ENCODE peak calls at places on chromosomes 3 and 15, in five cellular contexts. One of them, this sample, is unnamed. For H3K4me1, the result is how much of the 10 kb centered on the place peaks cover.

GRCh38 chr15:93209690-93210425 is 120.8 kb upstream of the RGMA start:
- DNase-seq in pancreas: no peak
- DNase-seq in mesendoderm: peak
- DNase-seq in fibroblast of lung: no peak
- DNase-seq in right atrium auricular region: no peak
- DNase-seq in this sample: no peak

GRCh38 chr15:85592148-85592547 is 202.6 kb downstream of the KLHL25 start:
- DNase-seq in mesendoderm: no peak
- DNase-seq in pancreas: no peak
- DNase-seq in fibroblast of lung: peak
- DNase-seq in right atrium auricular region: no peak
- DNase-seq in this sample: no peak

GRCh38 chr15:86892774-86893449 is 813.2 kb downstream of the AGBL1 start:
- DNase-seq in fibroblast of lung: no peak
- DNase-seq in pancreas: no peak
- DNase-seq in right atrium auricular region: no peak
- DNase-seq in mesendoderm: peak
- DNase-seq in this sample: peak

GRCh38 chr15:36557364-36557763 is 22.1 kb upstream of the CDIN1 start:
- DNase-seq in right atrium auricular region: no peak
- DNase-seq in mesendoderm: no peak
- DNase-seq in pancreas: no peak
- DNase-seq in fibroblast of lung: no peak
- DNase-seq in this sample: no peak

GRCh38 chr15:36161781-36162212 is 417.6 kb upstream of the CDIN1 start:
- DNase-seq in pancreas: no peak
- DNase-seq in right atrium auricular region: peak
- DNase-seq in fibroblast of lung: peak
- DNase-seq in mesendoderm: peak
- DNase-seq in this sample: no peak

GRCh38 chr15:101022306-101022705 is 103.1 kb downstream of the LRRK1 start:
- DNase-seq in mesendoderm: no peak
- DNase-seq in fibroblast of lung: no peak
- DNase-seq in pancreas: no peak
- DNase-seq in right atrium auricular region: peak
- DNase-seq in this sample: no peak

GRCh38 chr3:169694117-169694516 is 30.6 kb upstream of the MECOM start:
- DNase-seq in fibroblast of lung: peak
- DNase-seq in mesendoderm: peak
- DNase-seq in pancreas: no peak
- DNase-seq in right atrium auricular region: no peak
- DNase-seq in this sample: no peak

GRCh38 chr3:25281041-25281842 is 146.8 kb upstream of the RARB start:
- DNase-seq in mesendoderm: peak
- DNase-seq in fibroblast of lung: no peak
- DNase-seq in pancreas: no peak
- DNase-seq in right atrium auricular region: no peak
- DNase-seq in this sample: no peak

GRCh38 chr3:59094446-59094845 is 44.6 kb upstream of the CFAP20DC start:
- DNase-seq in right atrium auricular region: no peak
- DNase-seq in mesendoderm: no peak
- DNase-seq in pancreas: no peak
- DNase-seq in fibroblast of lung: no peak
- DNase-seq in this sample: no peak

GRCh38 chr15:75204340-75205063 is 2.8 kb downstream of the C15orf39 start:
- DNase-seq in pancreas: peak
- DNase-seq in right atrium auricular region: peak
- DNase-seq in fibroblast of lung: peak
- DNase-seq in mesendoderm: peak
- DNase-seq in this sample: peak

GRCh38 chr15:52191207-52191606 is at the start of gene GNB5:
- DNase-seq in mesendoderm: peak
- DNase-seq in fibroblast of lung: no peak
- DNase-seq in pancreas: no peak
- DNase-seq in right atrium auricular region: no peak
- DNase-seq in this sample: no peak

GRCh38 chr3:4722103-4722502 is 229.0 kb downstream of the ITPR1 start:
- DNase-seq in fibroblast of lung: peak
- DNase-seq in right atrium auricular region: no peak
- DNase-seq in pancreas: no peak
- DNase-seq in mesendoderm: peak
- DNase-seq in this sample: peak

GRCh38 chr3:132803889-132804288 is 81.7 kb upstream of the NPHP3 start:
- DNase-seq in right atrium auricular region: no peak
- DNase-seq in mesendoderm: peak
- DNase-seq in fibroblast of lung: no peak
- DNase-seq in pancreas: no peak
- DNase-seq in this sample: no peak

GRCh38 chr15:66369773-66370651 is 13.5 kb upstream of the TIPIN start:
- DNase-seq in pancreas: no peak
- DNase-seq in mesendoderm: peak
- DNase-seq in right atrium auricular region: no peak
- DNase-seq in fibroblast of lung: peak
- DNase-seq in this sample: no peak

GRCh38 chr3:129058441-129059194 is 2.0 kb upstream of the GP9 start:
- DNase-seq in right atrium auricular region: no peak
- DNase-seq in pancreas: no peak
- DNase-seq in mesendoderm: no peak
- DNase-seq in fibroblast of lung: no peak
- DNase-seq in this sample: no peak

GRCh38 chr3:18237251-18238005 is 187.7 kb downstream of the SATB1 start:
- DNase-seq in fibroblast of lung: peak
- DNase-seq in right atrium auricular region: no peak
- DNase-seq in mesendoderm: peak
- DNase-seq in pancreas: no peak
- DNase-seq in this sample: no peak

GRCh38 chr3:128319741-128320141 is 146.9 kb downstream of the DNAJB8 start:
- DNase-seq in fibroblast of lung: no peak
- DNase-seq in mesendoderm: no peak
- DNase-seq in right atrium auricular region: no peak
- DNase-seq in pancreas: peak
- DNase-seq in this sample: peak

GRCh38 chr3:119184808-119185690 is 11.7 kb downstream of the UPK1B start:
- DNase-seq in pancreas: no peak
- DNase-seq in mesendoderm: no peak
- DNase-seq in fibroblast of lung: no peak
- DNase-seq in right atrium auricular region: no peak
- DNase-seq in this sample: no peak

GRCh38 chr15:64686130-64686735 is 89.2 kb downstream of the RBPMS2 start:
- DNase-seq in mesendoderm: peak
- DNase-seq in right atrium auricular region: no peak
- DNase-seq in pancreas: no peak
- DNase-seq in fibroblast of lung: peak
- DNase-seq in this sample: no peak

GRCh38 chr15:36769110-36769509 is 189.7 kb downstream of the CDIN1 start:
- DNase-seq in right atrium auricular region: no peak
- DNase-seq in mesendoderm: no peak
- DNase-seq in pancreas: no peak
- DNase-seq in fibroblast of lung: peak
- DNase-seq in this sample: no peak

GRCh38 chr3:76812649-76813048 is 227.2 kb upstream of the ROBO2 start:
- DNase-seq in right atrium auricular region: no peak
- DNase-seq in mesendoderm: no peak
- DNase-seq in pancreas: no peak
- DNase-seq in fibroblast of lung: no peak
- DNase-seq in this sample: no peak

GRCh38 chr15:88950600-88951160 is 37.5 kb upstream of the MFGE8 start:
- DNase-seq in fibroblast of lung: no peak
- DNase-seq in right atrium auricular region: no peak
- DNase-seq in mesendoderm: no peak
- DNase-seq in pancreas: no peak
- DNase-seq in this sample: no peak

GRCh38 chr3:11734-12133 is 184.8 kb upstream of the CHL1 start:
- DNase-seq in pancreas: peak
- DNase-seq in mesendoderm: no peak
- DNase-seq in fibroblast of lung: peak
- DNase-seq in right atrium auricular region: no peak
- DNase-seq in this sample: no peak
- H3K27ac ChIP-seq in pancreas: no peak
- H3K27ac ChIP-seq in mesendoderm: no peak
- H3K27ac ChIP-seq in fibroblast of lung: no peak
- H3K27ac ChIP-seq in right atrium auricular region: no peak
- H3K27ac ChIP-seq in this sample: no peak

GRCh38 chr3:11582123-11582968 is 61.4 kb downstream of the VGLL4 start:
- DNase-seq in pancreas: no peak
- DNase-seq in mesendoderm: peak
- DNase-seq in right atrium auricular region: peak
- DNase-seq in fibroblast of lung: peak
- DNase-seq in this sample: no peak
- H3K4me3 ChIP-seq in pancreas: no peak
- H3K4me3 ChIP-seq in mesendoderm: no peak
- H3K4me3 ChIP-seq in right atrium auricular region: peak
- H3K4me3 ChIP-seq in fibroblast of lung: peak
- H3K4me3 ChIP-seq in this sample: no peak

DNA sequence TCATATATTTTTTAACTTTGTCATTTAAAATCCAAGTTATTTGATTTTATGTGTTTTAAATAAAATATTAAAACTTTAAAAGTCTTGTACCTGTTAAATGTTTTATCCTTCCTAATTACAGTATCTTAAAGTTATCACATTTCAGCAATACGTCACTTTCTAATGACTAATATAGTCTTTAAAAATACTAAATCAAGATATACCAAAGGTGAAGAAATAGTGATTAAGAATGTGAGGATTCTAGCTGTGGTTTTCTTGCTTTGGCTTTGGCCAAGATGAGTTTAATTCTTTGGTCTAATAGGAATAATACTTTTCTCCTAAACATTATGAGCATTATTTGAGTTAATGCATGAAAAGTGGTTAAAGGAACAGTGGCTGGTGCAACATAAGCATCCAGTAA is 13.9 kb downstream of the SETD5 start:
- DNase-seq in right atrium auricular region: no peak
- DNase-seq in mesendoderm: no peak
- DNase-seq in fibroblast of lung: no peak
- DNase-seq in pancreas: no peak
- DNase-seq in this sample: no peak
- H3K4me1 ChIP-seq in right atrium auricular region: under half
- H3K4me1 ChIP-seq in mesendoderm: under half
- H3K4me1 ChIP-seq in fibroblast of lung: under half
- H3K4me1 ChIP-seq in pancreas: under half
- H3K4me1 ChIP-seq in this sample: under half

DNA sequence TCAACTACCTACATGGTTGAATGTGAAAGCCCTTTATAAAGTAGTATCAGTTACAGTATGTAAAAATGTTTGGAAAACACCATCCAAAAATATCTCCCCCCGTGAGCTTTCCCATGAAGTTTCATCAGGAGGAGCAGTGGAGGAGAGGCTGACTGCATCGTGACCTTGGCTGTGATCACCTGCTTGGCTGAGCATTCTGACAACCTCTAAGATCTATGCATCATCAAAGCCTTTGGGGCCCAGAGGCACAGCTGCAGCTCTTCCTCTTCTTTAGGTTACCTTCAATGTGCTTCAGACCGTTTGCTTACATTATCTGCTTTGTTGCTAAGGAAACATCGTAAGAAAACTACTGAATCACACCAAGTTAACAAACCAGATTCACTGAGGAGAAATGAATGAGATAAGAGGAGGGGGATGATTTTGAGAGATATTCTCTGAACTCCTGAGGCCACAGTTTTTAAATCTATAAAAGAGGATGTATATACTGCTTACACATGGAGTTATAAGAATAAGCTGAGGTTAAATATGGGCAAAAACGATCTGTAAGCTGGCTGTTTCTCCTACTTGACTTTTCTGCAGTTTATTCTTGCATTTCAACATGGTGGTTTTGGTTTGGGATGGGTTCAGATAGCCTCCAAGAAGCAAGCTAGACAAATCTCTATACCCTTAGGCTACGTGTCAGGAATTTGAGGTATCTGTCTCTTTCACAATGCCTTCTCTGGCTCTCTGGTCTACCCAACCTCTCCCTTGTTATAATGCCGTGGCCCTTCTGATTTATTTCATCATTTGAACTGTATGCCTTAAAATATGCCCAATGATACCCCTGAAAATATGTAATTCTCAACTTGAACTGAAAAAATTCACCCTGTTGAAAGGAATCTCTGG is 4.0 kb downstream of the GCSAM start:
- DNase-seq in pancreas: no peak
- DNase-seq in fibroblast of lung: peak
- DNase-seq in right atrium auricular region: no peak
- DNase-seq in mesendoderm: peak
- DNase-seq in this sample: no peak
- H3K27ac ChIP-seq in pancreas: no peak
- H3K27ac ChIP-seq in fibroblast of lung: no peak
- H3K27ac ChIP-seq in right atrium auricular region: no peak
- H3K27ac ChIP-seq in mesendoderm: no peak
- H3K27ac ChIP-seq in this sample: no peak

DNA sequence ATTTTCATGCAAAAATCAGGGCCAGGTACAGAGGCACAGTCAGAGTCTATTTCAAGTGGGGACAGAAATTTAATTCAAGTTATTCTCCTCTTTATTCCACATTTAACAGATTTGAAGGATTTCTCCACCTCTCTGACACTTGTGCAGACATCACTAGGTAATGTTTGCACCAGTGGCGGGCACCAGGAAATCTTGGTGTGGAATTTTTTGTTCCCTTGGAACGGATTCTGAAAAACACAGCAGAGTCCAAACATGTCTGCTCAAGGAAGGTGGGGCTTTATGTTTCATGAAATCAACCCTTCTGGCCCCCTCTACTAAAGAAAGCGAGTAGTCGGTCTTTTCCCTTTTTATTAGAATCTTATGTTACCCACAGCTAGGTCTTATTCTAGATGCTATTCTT is 271.2 kb upstream of the MDFIC2 start:
- DNase-seq in right atrium auricular region: no peak
- DNase-seq in fibroblast of lung: no peak
- DNase-seq in pancreas: no peak
- DNase-seq in mesendoderm: no peak
- DNase-seq in this sample: no peak
- H3K4me3 ChIP-seq in right atrium auricular region: no peak
- H3K4me3 ChIP-seq in fibroblast of lung: no peak
- H3K4me3 ChIP-seq in pancreas: no peak
- H3K4me3 ChIP-seq in mesendoderm: no peak
- H3K4me3 ChIP-seq in this sample: no peak